ENCODE peak calls at places on chromosomes 16 and 17, in six cellular contexts. U is endothelial cell of umbilical vein, F is fibroblast of lung, W is tibial nerve, M is GM23338, O is ovary. C is an unnamed sample.

GRCh38 chr16:9489823-9490467 is 398.5 kb downstream of the HAPSTR1 start:
- DNase-seq in U (no peak), F (no peak), W (no peak), M (peak), O (peak), C (no peak)

GRCh38 chr17:42104264-42104663 is 6.0 kb upstream of the ZNF385C start:
- DNase-seq in U (no peak), F (no peak), W (no peak), M (no peak), O (no peak), C (no peak)

GRCh38 chr17:42409467-42410351 is 13.3 kb downstream of the CAVIN1 start:
- DNase-seq in U (peak), F (peak), W (peak), M (no peak), O (peak), C (no peak)

GRCh38 chr16:81548901-81549546 is 104.4 kb downstream of the CMIP start:
- DNase-seq in U (no peak), F (no peak), W (no peak), M (no peak), O (no peak), C (no peak)

GRCh38 chr16:52561910-52562741 is 15.2 kb upstream of the TOX3 start:
- DNase-seq in U (no peak), F (no peak), W (no peak), M (no peak), O (no peak), C (no peak)

GRCh38 chr17:142102-142661 is 4.8 kb downstream of the SCGB1C2 start:
- DNase-seq in U (peak), F (peak), W (peak), M (peak), O (peak), C (peak)

GRCh38 chr16:8590161-8590688 is at the start of gene TMEM114:
- DNase-seq in U (no peak), F (no peak), W (no peak), M (peak), O (no peak), C (no peak)

GRCh38 chr17:1365445-1366039 is 34.5 kb downstream of the YWHAE start:
- DNase-seq in U (peak), F (peak), W (peak), M (peak), O (peak), C (peak)

GRCh38 chr17:80225230-80225629 is 5.0 kb downstream of the SLC26A11 start:
- DNase-seq in U (no peak), F (no peak), W (no peak), M (peak), O (no peak), C (no peak)

GRCh38 chr17:48427598-48427997 is 2.4 kb downstream of the SKAP1 start:
- DNase-seq in U (no peak), F (no peak), W (no peak), M (no peak), O (no peak), C (no peak)

GRCh38 chr17:73878923-73879322 is 234.7 kb upstream of the SDK2 start:
- DNase-seq in U (no peak), F (no peak), W (no peak), M (no peak), O (no peak), C (no peak)

GRCh38 chr17:61306003-61306402 is 93.6 kb upstream of the TBX2 start:
- DNase-seq in U (no peak), F (peak), W (no peak), M (no peak), O (no peak), C (no peak)

GRCh38 chr16:84907575-84907974 is 87.8 kb downstream of the CRISPLD2 start:
- DNase-seq in U (no peak), F (peak), W (peak), M (no peak), O (peak), C (no peak)

GRCh38 chr16:88300463-88300835 is 82.3 kb upstream of the ZNF469 start:
- DNase-seq in U (no peak), F (no peak), W (no peak), M (no peak), O (no peak), C (no peak)

GRCh38 chr16:12661656-12662172 is 142.0 kb downstream of the CPPED1 start:
- DNase-seq in U (peak), F (peak), W (no peak), M (peak), O (no peak), C (peak)

GRCh38 chr16:676565-677297 is 1.3 kb downstream of the RHBDL1 start:
- DNase-seq in U (no peak), F (no peak), W (no peak), M (peak), O (no peak), C (no peak)

GRCh38 chr17:20278805-20279204 is 188.5 kb downstream of the LGALS9B start:
- DNase-seq in U (no peak), F (no peak), W (no peak), M (no peak), O (no peak), C (no peak)

GRCh38 chr17:83078378-83079339 is 750 bp upstream of the METRNL start:
- DNase-seq in U (no peak), F (no peak), W (no peak), M (no peak), O (peak), C (no peak)

GRCh38 chr16:73064227-73064995 is 16.5 kb upstream of the ZFHX3 start:
- DNase-seq in U (peak), F (peak), W (no peak), M (peak), O (no peak), C (no peak)

GRCh38 chr17:7834891-7835817 is 1.1 kb downstream of the KDM6B start:
- DNase-seq in U (peak), F (peak), W (peak), M (peak), O (peak), C (peak)

GRCh38 chr17:79851461-79851817 is 12.2 kb upstream of the CBX4 start:
- DNase-seq in U (no peak), F (no peak), W (no peak), M (no peak), O (no peak), C (peak)

GRCh38 chr16:89536371-89536770 is 24.1 kb upstream of the RPL13 start:
- DNase-seq in U (no peak), F (no peak), W (no peak), M (no peak), O (no peak), C (no peak)

GRCh38 chr16:89531821-89532526 is 23.8 kb downstream of the SPG7 start:
- DNase-seq in U (peak), F (no peak), W (no peak), M (no peak), O (no peak), C (no peak)

GRCh38 chr16:89536886-89537548 is 23.5 kb upstream of the RPL13 start:
- DNase-seq in U (no peak), F (peak), W (no peak), M (no peak), O (no peak), C (no peak)

GRCh38 chr16:89537549-89537925 is 22.9 kb upstream of the RPL13 start:
- DNase-seq in U (no peak), F (no peak), W (no peak), M (no peak), O (no peak), C (no peak)

DNA sequence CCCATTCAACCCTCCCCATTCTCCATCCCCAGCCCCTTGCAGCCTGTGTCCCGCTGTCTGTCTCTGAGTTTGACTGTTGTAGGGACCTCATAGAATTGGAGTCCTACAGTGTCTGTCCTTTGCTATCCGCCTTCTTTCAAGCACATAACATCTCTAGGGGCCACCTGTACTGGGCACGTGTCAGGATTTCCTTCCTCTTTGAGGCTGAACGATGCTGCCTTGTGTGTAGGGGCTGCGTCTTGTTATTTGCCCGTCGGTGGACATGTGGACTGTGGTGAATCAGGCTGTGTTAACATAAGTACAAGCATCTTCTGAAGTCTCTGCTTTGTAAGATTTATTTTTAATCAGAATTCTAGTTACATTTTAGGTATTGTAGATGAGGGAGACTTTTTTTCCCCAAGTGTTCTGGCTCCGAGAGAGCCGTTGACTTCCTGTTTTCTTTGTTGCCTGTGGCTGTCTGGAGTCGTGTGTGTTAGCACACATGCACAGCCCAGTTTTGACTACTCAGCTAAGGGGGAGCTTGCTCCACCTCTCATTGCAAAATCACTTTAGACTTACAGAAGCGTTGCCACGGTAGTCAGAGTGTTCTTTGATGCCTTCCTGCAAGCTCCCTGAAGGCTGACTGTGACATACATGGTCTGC is 26.1 kb downstream of the SPG7 start:
- DNase-seq in U (peak), F (no peak), W (peak), M (no peak), O (no peak), C (no peak)
- H3K4me3 ChIP-seq in U (no peak), F (no peak), W (no peak), M (no peak), O (no peak), C (no peak)

GRCh38 chr17:28282596-28282995 is 36.4 kb upstream of the TMEM97 start:
- DNase-seq in U (peak), F (peak), W (no peak), M (no peak), O (no peak), C (peak)
- H3K27ac ChIP-seq in U (no peak), F (peak), W (no peak), M (no peak), O (no peak), C (peak)

GRCh38 chr17:78401891-78402290 is 23.4 kb downstream of the PGS1 start:
- DNase-seq in U (no peak), F (no peak), W (no peak), M (no peak), O (no peak), C (no peak)
- TF ChIP-seq CTCF in U (no peak), F (no peak), W (no peak), M (no peak), O (no peak), C (no peak)

GRCh38 chr16:25693621-25694020 is 1.9 kb downstream of the HS3ST4 start:
- DNase-seq in U (no peak), F (no peak), W (no peak), M (no peak), O (no peak), C (peak)
- H3K4me3 ChIP-seq in U (no peak), F (no peak), W (no peak), M (peak), O (no peak), C (peak)